ENCODE peak calls at places on chromosomes 12 and 14, in ten cellular contexts. One of them, this sample, is unnamed.

GRCh38 chr14:105389976-105390848 is 8.1 kb upstream of the TEX22 start:
- DNase-seq in mucosa of descending colon: peak; percentile 47
- DNase-seq in adrenal gland: peak; percentile 24
- DNase-seq in AG10803: no peak
- DNase-seq in brain microvascular endothelial cell: no peak
- DNase-seq in T-helper 1 cell: no peak
- DNase-seq in head of caudate nucleus: no peak
- DNase-seq in effector memory CD8-positive, alpha-beta T cell: no peak
- DNase-seq in RPMI7951: no peak
- DNase-seq in GM10248: no peak
- DNase-seq in this sample: peak; percentile 29

GRCh38 chr14:54658836-54659235 is 91.9 kb downstream of the SAMD4A start:
- DNase-seq in mucosa of descending colon: no peak
- DNase-seq in adrenal gland: no peak
- DNase-seq in AG10803: no peak
- DNase-seq in brain microvascular endothelial cell: no peak
- DNase-seq in T-helper 1 cell: no peak
- DNase-seq in head of caudate nucleus: no peak
- DNase-seq in effector memory CD8-positive, alpha-beta T cell: no peak
- DNase-seq in RPMI7951: no peak
- DNase-seq in GM10248: no peak
- DNase-seq in this sample: no peak

GRCh38 chr14:100889641-100890040 is 13.9 kb downstream of the RTL1 start:
- DNase-seq in mucosa of descending colon: no peak
- DNase-seq in adrenal gland: no peak
- DNase-seq in AG10803: no peak
- DNase-seq in brain microvascular endothelial cell: no peak
- DNase-seq in T-helper 1 cell: no peak
- DNase-seq in head of caudate nucleus: no peak
- DNase-seq in effector memory CD8-positive, alpha-beta T cell: no peak
- DNase-seq in RPMI7951: no peak
- DNase-seq in GM10248: no peak
- DNase-seq in this sample: no peak

GRCh38 chr12:121518656-121519055 is 62.2 kb downstream of the KDM2B start:
- DNase-seq in mucosa of descending colon: no peak
- DNase-seq in adrenal gland: no peak
- DNase-seq in AG10803: no peak
- DNase-seq in brain microvascular endothelial cell: no peak
- DNase-seq in T-helper 1 cell: no peak
- DNase-seq in head of caudate nucleus: no peak
- DNase-seq in effector memory CD8-positive, alpha-beta T cell: no peak
- DNase-seq in RPMI7951: no peak
- DNase-seq in GM10248: no peak
- DNase-seq in this sample: no peak

GRCh38 chr12:29066061-29066588 is 83.0 kb upstream of the FAR2 start:
- DNase-seq in mucosa of descending colon: no peak
- DNase-seq in adrenal gland: no peak
- DNase-seq in AG10803: peak; percentile 62
- DNase-seq in brain microvascular endothelial cell: peak; percentile 52
- DNase-seq in T-helper 1 cell: no peak
- DNase-seq in head of caudate nucleus: peak; percentile 68
- DNase-seq in effector memory CD8-positive, alpha-beta T cell: no peak
- DNase-seq in RPMI7951: peak; percentile 70
- DNase-seq in GM10248: no peak
- DNase-seq in this sample: peak; percentile 25

GRCh38 chr12:7588703-7589329 is 76.9 kb downstream of the APOBEC1 start:
- DNase-seq in mucosa of descending colon: no peak
- DNase-seq in adrenal gland: peak; percentile 62
- DNase-seq in AG10803: peak; percentile 65
- DNase-seq in brain microvascular endothelial cell: peak; percentile 67
- DNase-seq in T-helper 1 cell: peak; percentile 35
- DNase-seq in head of caudate nucleus: peak; percentile 12
- DNase-seq in effector memory CD8-positive, alpha-beta T cell: peak; percentile 26
- DNase-seq in RPMI7951: peak; percentile 74
- DNase-seq in GM10248: peak; percentile 50
- DNase-seq in this sample: peak; percentile 33

GRCh38 chr14:101721951-101722661 is 39.4 kb upstream of the PPP2R5C start:
- DNase-seq in mucosa of descending colon: peak; percentile 84
- DNase-seq in adrenal gland: no peak
- DNase-seq in AG10803: peak; percentile 54
- DNase-seq in brain microvascular endothelial cell: no peak
- DNase-seq in T-helper 1 cell: peak; percentile 77
- DNase-seq in head of caudate nucleus: no peak
- DNase-seq in effector memory CD8-positive, alpha-beta T cell: peak; percentile 75
- DNase-seq in RPMI7951: peak; percentile 90
- DNase-seq in GM10248: no peak
- DNase-seq in this sample: peak; percentile 48

GRCh38 chr12:121932914-121933521 is 14.6 kb downstream of the CFAP251 start:
- DNase-seq in mucosa of descending colon: no peak
- DNase-seq in adrenal gland: no peak
- DNase-seq in AG10803: no peak
- DNase-seq in brain microvascular endothelial cell: no peak
- DNase-seq in T-helper 1 cell: no peak
- DNase-seq in head of caudate nucleus: no peak
- DNase-seq in effector memory CD8-positive, alpha-beta T cell: no peak
- DNase-seq in RPMI7951: no peak
- DNase-seq in GM10248: no peak
- DNase-seq in this sample: no peak

GRCh38 chr14:85079842-85080741 is 449.9 kb upstream of the FLRT2 start:
- DNase-seq in mucosa of descending colon: no peak
- DNase-seq in adrenal gland: no peak
- DNase-seq in AG10803: peak; percentile 9
- DNase-seq in brain microvascular endothelial cell: no peak
- DNase-seq in T-helper 1 cell: no peak
- DNase-seq in head of caudate nucleus: no peak
- DNase-seq in effector memory CD8-positive, alpha-beta T cell: no peak
- DNase-seq in RPMI7951: no peak
- DNase-seq in GM10248: no peak
- DNase-seq in this sample: no peak

GRCh38 chr14:23580152-23580926 is 1.7 kb upstream of the JPH4 start:
- DNase-seq in mucosa of descending colon: no peak
- DNase-seq in adrenal gland: no peak
- DNase-seq in AG10803: no peak
- DNase-seq in brain microvascular endothelial cell: no peak
- DNase-seq in T-helper 1 cell: no peak
- DNase-seq in head of caudate nucleus: no peak
- DNase-seq in effector memory CD8-positive, alpha-beta T cell: no peak
- DNase-seq in RPMI7951: no peak
- DNase-seq in GM10248: no peak
- DNase-seq in this sample: no peak

GRCh38 chr14:75877292-75877691 is 104.5 kb downstream of the TGFB3 start:
- DNase-seq in mucosa of descending colon: no peak
- DNase-seq in adrenal gland: no peak
- DNase-seq in AG10803: peak; percentile 86
- DNase-seq in brain microvascular endothelial cell: peak; percentile 93
- DNase-seq in T-helper 1 cell: no peak
- DNase-seq in head of caudate nucleus: no peak
- DNase-seq in effector memory CD8-positive, alpha-beta T cell: no peak
- DNase-seq in RPMI7951: peak; percentile 89
- DNase-seq in GM10248: no peak
- DNase-seq in this sample: no peak

GRCh38 chr12:43237238-43237879 is 314.6 kb downstream of the ADAMTS20 start:
- DNase-seq in mucosa of descending colon: no peak
- DNase-seq in adrenal gland: no peak
- DNase-seq in AG10803: no peak
- DNase-seq in brain microvascular endothelial cell: no peak
- DNase-seq in T-helper 1 cell: no peak
- DNase-seq in head of caudate nucleus: no peak
- DNase-seq in effector memory CD8-positive, alpha-beta T cell: no peak
- DNase-seq in RPMI7951: no peak
- DNase-seq in GM10248: no peak
- DNase-seq in this sample: no peak

GRCh38 chr14:95255487-95255886 is 64.2 kb downstream of the CLMN start:
- DNase-seq in mucosa of descending colon: peak; percentile 88
- DNase-seq in adrenal gland: no peak
- DNase-seq in AG10803: peak; percentile 53
- DNase-seq in brain microvascular endothelial cell: peak; percentile 88
- DNase-seq in T-helper 1 cell: no peak
- DNase-seq in head of caudate nucleus: no peak
- DNase-seq in effector memory CD8-positive, alpha-beta T cell: no peak
- DNase-seq in RPMI7951: peak; percentile 65
- DNase-seq in GM10248: peak; percentile 70
- DNase-seq in this sample: no peak

This sample was measured in left cardiac atrium.